ENCODE peak calls at places on chromosomes 2 and 18, in five cellular contexts. One of them, this sample, is unnamed.

GRCh38 chr2:113887393-113887792 is 2.5 kb upstream of the ACTR3 start:
- DNase-seq in ovary: no peak
- DNase-seq in fibroblast of the aortic adventitia: no peak
- DNase-seq in mammary epithelial cell: no peak
- DNase-seq in cardiac fibroblast: no peak
- DNase-seq in this sample: no peak

GRCh38 chr2:129936334-129936934 is 43.0 kb upstream of the RAB6C start:
- DNase-seq in ovary: no peak
- DNase-seq in fibroblast of the aortic adventitia: no peak
- DNase-seq in mammary epithelial cell: no peak
- DNase-seq in cardiac fibroblast: peak; percentile 39
- DNase-seq in this sample: no peak

GRCh38 chr18:47926101-47926850 is 4.2 kb downstream of the SMAD2 start:
- DNase-seq in cardiac fibroblast: no peak
- DNase-seq in ovary: no peak
- DNase-seq in fibroblast of the aortic adventitia: no peak
- DNase-seq in mammary epithelial cell: no peak
- DNase-seq in this sample: no peak

GRCh38 chr18:49613741-49614151 is 51.9 kb downstream of the LIPG start:
- DNase-seq in fibroblast of the aortic adventitia: no peak
- DNase-seq in mammary epithelial cell: no peak
- DNase-seq in ovary: no peak
- DNase-seq in cardiac fibroblast: no peak
- DNase-seq in this sample: no peak

GRCh38 chr2:172299741-172300140 is 127.6 kb upstream of the ITGA6 start:
- DNase-seq in cardiac fibroblast: peak; percentile 58
- DNase-seq in ovary: no peak
- DNase-seq in fibroblast of the aortic adventitia: peak; percentile 73
- DNase-seq in mammary epithelial cell: peak; percentile 73
- DNase-seq in this sample: no peak

GRCh38 chr18:53946561-53946960 is 277.9 kb downstream of the MBD2 start:
- DNase-seq in mammary epithelial cell: peak; percentile 33
- DNase-seq in fibroblast of the aortic adventitia: no peak
- DNase-seq in ovary: no peak
- DNase-seq in cardiac fibroblast: no peak
- DNase-seq in this sample: no peak

GRCh38 chr2:289362-290089 is 1.6 kb upstream of the ALKAL2 start:
- DNase-seq in fibroblast of the aortic adventitia: peak; percentile 16
- DNase-seq in cardiac fibroblast: peak; percentile 9
- DNase-seq in mammary epithelial cell: peak; percentile 28
- DNase-seq in ovary: peak; percentile 62
- DNase-seq in this sample: no peak

GRCh38 chr2:161412346-161412745 is 3.8 kb upstream of the TBR1 start:
- DNase-seq in cardiac fibroblast: no peak
- DNase-seq in ovary: no peak
- DNase-seq in mammary epithelial cell: no peak
- DNase-seq in fibroblast of the aortic adventitia: peak; percentile 32
- DNase-seq in this sample: no peak

GRCh38 chr2:105496271-105496670 is 97.4 kb upstream of the FHL2 start:
- DNase-seq in ovary: peak; percentile 52
- DNase-seq in fibroblast of the aortic adventitia: no peak
- DNase-seq in cardiac fibroblast: no peak
- DNase-seq in mammary epithelial cell: no peak
- DNase-seq in this sample: no peak

GRCh38 chr2:240926516-240927389 is 20.6 kb downstream of the CROCC2 start:
- DNase-seq in fibroblast of the aortic adventitia: peak; percentile 40
- DNase-seq in ovary: peak; percentile 50
- DNase-seq in cardiac fibroblast: peak; percentile 51
- DNase-seq in mammary epithelial cell: no peak
- DNase-seq in this sample: no peak

GRCh38 chr2:65722028-65722427 is 289.6 kb upstream of the SPRED2 start:
- DNase-seq in cardiac fibroblast: peak; percentile 17
- DNase-seq in fibroblast of the aortic adventitia: no peak
- DNase-seq in mammary epithelial cell: peak; percentile 9
- DNase-seq in ovary: peak; percentile 68
- DNase-seq in this sample: no peak

GRCh38 chr2:236177604-236177966 is 9.4 kb upstream of the GBX2 start:
- DNase-seq in fibroblast of the aortic adventitia: no peak
- DNase-seq in cardiac fibroblast: peak; percentile 36
- DNase-seq in ovary: peak; percentile 40
- DNase-seq in mammary epithelial cell: no peak
- DNase-seq in this sample: no peak

GRCh38 chr2:22499082-22499844 is 885.7 kb upstream of the KLHL29 start:
- DNase-seq in mammary epithelial cell: no peak
- DNase-seq in cardiac fibroblast: no peak
- DNase-seq in ovary: no peak
- DNase-seq in fibroblast of the aortic adventitia: no peak
- DNase-seq in this sample: no peak

GRCh38 chr2:48722391-48722790 is 33.1 kb downstream of the LHCGR start:
- DNase-seq in cardiac fibroblast: no peak
- DNase-seq in fibroblast of the aortic adventitia: no peak
- DNase-seq in mammary epithelial cell: no peak
- DNase-seq in ovary: no peak
- DNase-seq in this sample: no peak

GRCh38 chr2:69103495-69103894 is 90.5 kb downstream of the ANTXR1 start:
- DNase-seq in cardiac fibroblast: no peak
- DNase-seq in fibroblast of the aortic adventitia: no peak
- DNase-seq in mammary epithelial cell: no peak
- DNase-seq in ovary: no peak
- DNase-seq in this sample: no peak

GRCh38 chr2:238159676-238160205 is 971 bp downstream of the ERFE start:
- DNase-seq in mammary epithelial cell: no peak
- DNase-seq in ovary: no peak
- DNase-seq in cardiac fibroblast: no peak
- DNase-seq in fibroblast of the aortic adventitia: no peak
- DNase-seq in this sample: no peak

GRCh38 chr2:26189123-26189522 is 16.2 kb downstream of the GAREM2 start:
- DNase-seq in fibroblast of the aortic adventitia: no peak
- DNase-seq in cardiac fibroblast: no peak
- DNase-seq in mammary epithelial cell: no peak
- DNase-seq in ovary: no peak
- DNase-seq in this sample: no peak

GRCh38 chr2:64622443-64623231 is 31.1 kb downstream of the SERTAD2 start:
- DNase-seq in ovary: no peak
- DNase-seq in fibroblast of the aortic adventitia: peak; percentile 37
- DNase-seq in cardiac fibroblast: peak; percentile 29
- DNase-seq in mammary epithelial cell: no peak
- DNase-seq in this sample: no peak
- TF ChIP-seq CTCF in ovary: peak; percentile 11
- TF ChIP-seq CTCF in fibroblast of the aortic adventitia: peak; percentile 58
- TF ChIP-seq CTCF in cardiac fibroblast: peak; percentile 24
- TF ChIP-seq CTCF in mammary epithelial cell: no peak
- TF ChIP-seq CTCF in this sample: no peak

GRCh38 chr2:218659988-218660358 is 490 bp downstream of the BCS1L start:
- DNase-seq in ovary: no peak
- DNase-seq in mammary epithelial cell: no peak
- DNase-seq in cardiac fibroblast: no peak
- DNase-seq in fibroblast of the aortic adventitia: no peak
- DNase-seq in this sample: no peak

GRCh38 chr2:218659258-218659987 is at the start of the genes BCS1L and ZNF142:
- DNase-seq in mammary epithelial cell: peak; percentile 92
- DNase-seq in ovary: peak; percentile 87
- DNase-seq in fibroblast of the aortic adventitia: peak; percentile 80
- DNase-seq in cardiac fibroblast: peak; percentile 88
- DNase-seq in this sample: peak; percentile 94

GRCh38 chr2:218655751-218656150 is 3.7 kb downstream of the ZNF142 start:
- DNase-seq in fibroblast of the aortic adventitia: no peak
- DNase-seq in ovary: no peak
- DNase-seq in mammary epithelial cell: no peak
- DNase-seq in cardiac fibroblast: no peak
- DNase-seq in this sample: no peak

GRCh38 chr2:218662377-218662776 is 2.9 kb downstream of the BCS1L start:
- DNase-seq in mammary epithelial cell: no peak
- DNase-seq in ovary: no peak
- DNase-seq in cardiac fibroblast: no peak
- DNase-seq in fibroblast of the aortic adventitia: no peak
- DNase-seq in this sample: no peak

GRCh38 chr2:218658671-218659257 is 659 bp downstream of the ZNF142 start:
- DNase-seq in cardiac fibroblast: peak; percentile 39
- DNase-seq in ovary: no peak
- DNase-seq in mammary epithelial cell: peak; percentile 66
- DNase-seq in fibroblast of the aortic adventitia: peak; percentile 25
- DNase-seq in this sample: no peak
- TF ChIP-seq CTCF in cardiac fibroblast: peak; percentile 49
- TF ChIP-seq CTCF in ovary: no peak
- TF ChIP-seq CTCF in mammary epithelial cell: peak; percentile 45
- TF ChIP-seq CTCF in fibroblast of the aortic adventitia: peak; percentile 57
- TF ChIP-seq CTCF in this sample: peak; percentile 37

DNA sequence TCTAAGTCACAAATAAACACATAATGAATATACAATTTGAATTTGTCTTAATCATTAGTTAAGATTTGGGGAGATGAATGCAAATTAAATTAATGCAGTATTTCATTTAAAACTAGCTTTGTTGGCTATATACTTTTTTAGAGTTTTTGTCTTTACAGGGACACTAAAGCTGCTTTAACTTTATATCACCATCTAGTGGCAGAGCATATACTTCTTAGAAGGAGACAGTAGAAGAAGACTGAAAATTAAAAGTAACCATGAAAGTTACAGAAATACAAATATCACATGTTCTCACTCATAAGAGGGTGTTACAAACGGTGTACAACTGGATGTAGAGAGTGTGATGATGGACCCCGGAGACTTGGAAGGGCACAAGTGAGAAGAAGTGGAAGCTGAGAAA is 268.3 kb upstream of the NETO1 start:
- DNase-seq in mammary epithelial cell: peak; percentile 11
- DNase-seq in ovary: no peak
- DNase-seq in cardiac fibroblast: no peak
- DNase-seq in fibroblast of the aortic adventitia: peak; percentile 2
- DNase-seq in this sample: no peak
- TF ChIP-seq CTCF in mammary epithelial cell: peak; percentile 45
- TF ChIP-seq CTCF in ovary: no peak
- TF ChIP-seq CTCF in cardiac fibroblast: no peak
- TF ChIP-seq CTCF in fibroblast of the aortic adventitia: no peak
- TF ChIP-seq CTCF in this sample: peak; percentile 18

GRCh38 chr2:204234248-204234647 is 297.7 kb downstream of the ICOS start:
- DNase-seq in ovary: no peak
- DNase-seq in mammary epithelial cell: no peak
- DNase-seq in fibroblast of the aortic adventitia: no peak
- DNase-seq in cardiac fibroblast: no peak
- DNase-seq in this sample: no peak
- TF ChIP-seq CTCF in ovary: no peak
- TF ChIP-seq CTCF in mammary epithelial cell: no peak
- TF ChIP-seq CTCF in fibroblast of the aortic adventitia: no peak
- TF ChIP-seq CTCF in cardiac fibroblast: no peak
- TF ChIP-seq CTCF in this sample: no peak

GRCh38 chr2:150212722-150213171 is 274.7 kb downstream of the RND3 start:
- DNase-seq in ovary: no peak
- DNase-seq in fibroblast of the aortic adventitia: peak; percentile 45
- DNase-seq in cardiac fibroblast: peak; percentile 13
- DNase-seq in mammary epithelial cell: no peak
- DNase-seq in this sample: no peak
- TF ChIP-seq CTCF in ovary: no peak
- TF ChIP-seq CTCF in fibroblast of the aortic adventitia: no peak
- TF ChIP-seq CTCF in cardiac fibroblast: no peak
- TF ChIP-seq CTCF in mammary epithelial cell: no peak
- TF ChIP-seq CTCF in this sample: no peak

This sample was measured in D721Med.